ENCODE peak calls at places on chromosomes 2 and 18, in ten cellular contexts. D, G, X, Y, W, Q, R, I, M and S are unnamed samples.

GRCh38 chr2:239405071-239405470 is 4.3 kb upstream of the HDAC4 start:
- DNase-seq in W (no peak), I (no peak), D (no peak), Q (no peak), X (no peak), R (no peak), Y (no peak), M (no peak), G (no peak), S (no peak)

GRCh38 chr18:73136134-73136533 is 268.3 kb upstream of the NETO1 start:
- DNase-seq in R (peak; percentile 4), X (no peak), G (peak; percentile 3), W (no peak), I (no peak), D (no peak), M (no peak), Q (no peak), Y (peak; percentile 2), S (no peak)

GRCh38 chr2:239312741-239313246 is 88.0 kb downstream of the HDAC4 start:
- DNase-seq in W (no peak), X (no peak), Y (no peak), D (no peak), G (no peak), I (no peak), M (no peak), R (peak; percentile 17), Q (no peak), S (no peak)

GRCh38 chr18:9736942-9737813 is 29.1 kb downstream of the RAB31 start:
- DNase-seq in Q (no peak), Y (no peak), D (no peak), G (peak; percentile 2), R (peak; percentile 52), I (no peak), M (no peak), X (no peak), W (no peak), S (no peak)

GRCh38 chr2:231102772-231103171 is 22.1 kb downstream of the HTR2B start:
- DNase-seq in Y (peak; percentile 35), M (no peak), G (no peak), R (peak; percentile 31), D (no peak), I (no peak), Q (peak; percentile 17), W (no peak), X (no peak), S (no peak)

GRCh38 chr18:36476433-36476832 is 178.9 kb downstream of the FHOD3 start:
- DNase-seq in M (no peak), Q (no peak), Y (no peak), W (no peak), I (no peak), G (no peak), D (no peak), R (no peak), X (no peak), S (no peak)

GRCh38 chr18:40555914-40556313 is 1399.1 kb upstream of the PIK3C3 start:
- DNase-seq in X (no peak), Q (peak; percentile 45), D (no peak), R (no peak), I (no peak), Y (no peak), G (no peak), W (no peak), M (no peak), S (peak; percentile 20)

GRCh38 chr18:22045221-22045918 is 124.0 kb upstream of the GATA6 start:
- DNase-seq in W (no peak), G (no peak), I (no peak), R (no peak), Q (no peak), Y (no peak), M (no peak), X (no peak), D (no peak), S (no peak)

GRCh38 chr2:12764075-12764722 is 47.5 kb downstream of the TRIB2 start:
- DNase-seq in Q (peak; percentile 39), G (no peak), R (peak; percentile 81), I (no peak), Y (peak; percentile 88), M (no peak), D (no peak), X (no peak), W (no peak), S (no peak)

GRCh38 chr2:85096616-85097015 is 36.6 kb upstream of the TCF7L1 start:
- DNase-seq in I (no peak), W (no peak), G (no peak), D (no peak), Y (no peak), M (no peak), Q (no peak), X (no peak), R (no peak), S (no peak)

GRCh38 chr2:86033751-86034680 is 71.7 kb downstream of the POLR1A start:
- DNase-seq in X (no peak), W (no peak), Q (no peak), M (no peak), I (no peak), D (no peak), R (no peak), G (no peak), Y (no peak), S (no peak)

GRCh38 chr2:197080611-197081010 is 154.1 kb upstream of the PGAP1 start:
- DNase-seq in I (no peak), Y (no peak), W (no peak), R (no peak), Q (no peak), D (no peak), G (no peak), X (no peak), M (no peak), S (no peak)

GRCh38 chr2:62654423-62654791 is 51.1 kb upstream of the EHBP1 start:
- DNase-seq in R (peak; percentile 65), M (no peak), X (no peak), W (no peak), D (no peak), G (no peak), Q (no peak), I (no peak), Y (no peak), S (no peak)